ENCODE peak calls at places on chromosomes 13 and 19, in four cellular contexts. W is psoas muscle, S is left ventricle myocardium inferior, K is upper lobe of right lung. P is an unnamed sample.

GRCh38 chr19:5595129-5595528 is 27.4 kb upstream of the TINCR start:
- DNase-seq in W (no peak), S (no peak), K (no peak), P (no peak)

GRCh38 chr13:111423168-111423785 is 102.8 kb downstream of the TEX29 start:
- DNase-seq in K (no peak), S (no peak), W (no peak), P (no peak)

GRCh38 chr19:35030257-35031071 is at the start of gene SCN1B:
- DNase-seq in K (peak; percentile 84), S (peak; percentile 65), W (peak; percentile 83), P (peak; percentile 38)

GRCh38 chr13:84972907-84973306 is 826.3 kb downstream of the SLITRK6 start:
- DNase-seq in K (no peak), S (no peak), W (no peak), P (no peak)

GRCh38 chr13:109415057-109415456 is 371.3 kb downstream of the IRS2 start:
- DNase-seq in K (no peak), W (no peak), S (no peak), P (no peak)

GRCh38 chr13:106246237-106246636 is 289.2 kb downstream of the EFNB2 start:
- DNase-seq in S (no peak), W (no peak), K (no peak), P (no peak)

GRCh38 chr19:4154571-4155312 is 1.3 kb downstream of the CREB3L3 start:
- DNase-seq in W (no peak), K (no peak), S (no peak), P (no peak)

GRCh38 chr13:72384879-72385278 is 342.6 kb downstream of the MZT1 start:
- DNase-seq in K (no peak), S (no peak), W (no peak), P (no peak)

GRCh38 chr19:343941-344624 is 513 bp downstream of the MIER2 start:
- DNase-seq in K (no peak), S (no peak), W (peak; percentile 30), P (peak; percentile 28)

GRCh38 chr19:6041991-6042421 is 64.1 kb upstream of the RANBP3 start:
- DNase-seq in S (no peak), K (no peak), W (no peak), P (no peak)

GRCh38 chr19:13835791-13836723 is 40.8 kb downstream of the ZSWIM4 start:
- DNase-seq in S (peak; percentile 62), W (peak; percentile 65), K (peak; percentile 77), P (no peak)

GRCh38 chr13:20901668-20902437 is 693 bp downstream of the XPO4 start:
- DNase-seq in K (peak; percentile 73), W (peak; percentile 40), S (peak; percentile 14), P (peak; percentile 11)

GRCh38 chr19:46856062-46857022 is 4.5 kb upstream of the ARHGAP35 start:
- DNase-seq in S (peak; percentile 97), W (peak; percentile 98), K (peak; percentile 97), P (peak; percentile 84)

P was measured in neural crest cell.